ENCODE peak calls at places on chromosomes 2 and 18, in eight cellular contexts. F, L, A, W, E, Z, B and T are unnamed samples.

GRCh38 chr2:26770986-26771586 is 7.0 kb downstream of the SLC35F6 start:
- DNase-seq in F (peak; percentile 90), L (peak; percentile 80), A (no peak), W (peak; percentile 14), E (peak; percentile 80), Z (no peak), B (peak; percentile 63), T (peak; percentile 88)

GRCh38 chr2:207121784-207122183 is 44.0 kb downstream of the KLF7 start:
- DNase-seq in F (peak; percentile 85), L (peak; percentile 75), A (no peak), W (no peak), E (peak; percentile 40), Z (no peak), B (no peak), T (no peak)

GRCh38 chr2:85110991-85111560 is 22.1 kb upstream of the TCF7L1 start:
- DNase-seq in F (peak; percentile 18), L (peak; percentile 64), A (no peak), W (no peak), E (no peak), Z (no peak), B (no peak), T (no peak)

GRCh38 chr18:44599409-44599808 is 81.3 kb upstream of the SETBP1 start:
- DNase-seq in F (peak; percentile 7), L (peak; percentile 88), A (no peak), W (peak; percentile 54), E (peak; percentile 40), Z (no peak), B (no peak), T (peak; percentile 26)

GRCh38 chr2:235129856-235130255 is 178.0 kb downstream of the SH3BP4 start:
- DNase-seq in F (peak; percentile 46), L (peak; percentile 41), A (no peak), W (no peak), E (no peak), Z (no peak), B (no peak), T (no peak)

GRCh38 chr2:44549856-44550255 is 188.1 kb downstream of the CAMKMT start:
- DNase-seq in F (no peak), L (peak; percentile 58), A (no peak), W (no peak), E (no peak), Z (no peak), B (no peak), T (no peak)

GRCh38 chr2:219576505-219577388 is 4.6 kb downstream of the INHA start:
- DNase-seq in F (peak; percentile 13), L (peak; percentile 41), A (no peak), W (peak; percentile 63), E (no peak), Z (no peak), B (no peak), T (no peak)

GRCh38 chr2:74548285-74548918 is 5.3 kb downstream of the LOXL3 start:
- DNase-seq in F (no peak), L (peak; percentile 32), A (no peak), W (no peak), E (no peak), Z (no peak), B (no peak), T (no peak)

GRCh38 chr2:147843421-147843863 is 1.4 kb upstream of the ACVR2A start:
- DNase-seq in F (no peak), L (no peak), A (no peak), W (no peak), E (no peak), Z (no peak), B (no peak), T (no peak)

GRCh38 chr18:46536215-46536874 is 120.7 kb downstream of the LOXHD1 start:
- DNase-seq in F (no peak), L (peak; percentile 51), A (no peak), W (peak; percentile 86), E (no peak), Z (no peak), B (no peak), T (no peak)

GRCh38 chr2:85428343-85428881 is 9.9 kb downstream of the SH2D6 start:
- DNase-seq in F (no peak), L (peak; percentile 23), A (no peak), W (no peak), E (no peak), Z (no peak), B (no peak), T (no peak)